ENCODE peak calls at places on chromosomes 7 and 10, in four cellular contexts. One of them, this sample, is unnamed.

GRCh38 chr7:134395604-134396003 is 63.3 kb downstream of the AKR1B1 start:
- DNase-seq in colonic mucosa: no peak
- DNase-seq in chondrocyte: no peak
- DNase-seq in AG04450: no peak
- DNase-seq in this sample: no peak

GRCh38 chr7:115241151-115241550 is 319.3 kb downstream of the MDFIC start:
- DNase-seq in colonic mucosa: no peak
- DNase-seq in chondrocyte: no peak
- DNase-seq in AG04450: no peak
- DNase-seq in this sample: no peak

GRCh38 chr7:136353287-136353686 is 376.1 kb upstream of the MTPN start:
- DNase-seq in colonic mucosa: no peak
- DNase-seq in chondrocyte: no peak
- DNase-seq in AG04450: no peak
- DNase-seq in this sample: no peak

GRCh38 chr10:100697070-100697469 is 48.3 kb upstream of the PAX2 start:
- DNase-seq in colonic mucosa: no peak
- DNase-seq in chondrocyte: no peak
- DNase-seq in AG04450: no peak
- DNase-seq in this sample: peak

GRCh38 chr7:13181221-13181620 is 493.8 kb downstream of the ARL4A start:
- DNase-seq in colonic mucosa: no peak
- DNase-seq in chondrocyte: no peak
- DNase-seq in AG04450: no peak
- DNase-seq in this sample: no peak

GRCh38 chr10:33880291-33880690 is 545.8 kb upstream of the NRP1 start:
- DNase-seq in colonic mucosa: no peak
- DNase-seq in chondrocyte: no peak
- DNase-seq in AG04450: no peak
- DNase-seq in this sample: no peak

GRCh38 chr10:43689955-43690771 is 41.5 kb upstream of the ZNF32 start:
- DNase-seq in colonic mucosa: peak
- DNase-seq in chondrocyte: no peak
- DNase-seq in AG04450: peak
- DNase-seq in this sample: peak

GRCh38 chr7:101094791-101095375 is 9.6 kb downstream of the TRIM56 start:
- DNase-seq in colonic mucosa: peak
- DNase-seq in chondrocyte: no peak
- DNase-seq in AG04450: peak
- DNase-seq in this sample: no peak

GRCh38 chr10:127278001-127278400 is 81.6 kb upstream of the INSYN2A start:
- DNase-seq in colonic mucosa: no peak
- DNase-seq in chondrocyte: no peak
- DNase-seq in AG04450: peak
- DNase-seq in this sample: no peak

GRCh38 chr7:15554081-15554480 is 7.7 kb downstream of the AGMO start:
- DNase-seq in colonic mucosa: no peak
- DNase-seq in chondrocyte: no peak
- DNase-seq in AG04450: peak
- DNase-seq in this sample: no peak

GRCh38 chr7:149778696-149779501 is 5.5 kb upstream of the ZNF467 start:
- DNase-seq in colonic mucosa: no peak
- DNase-seq in chondrocyte: peak
- DNase-seq in AG04450: no peak
- DNase-seq in this sample: no peak

GRCh38 chr10:62584216-62584615 is 210.0 kb downstream of the ZNF365 start:
- DNase-seq in colonic mucosa: no peak
- DNase-seq in chondrocyte: no peak
- DNase-seq in AG04450: peak
- DNase-seq in this sample: no peak

GRCh38 chr7:120979765-120980499 is 8.6 kb upstream of the CPED1 start:
- DNase-seq in colonic mucosa: no peak
- DNase-seq in chondrocyte: no peak
- DNase-seq in AG04450: no peak
- DNase-seq in this sample: no peak

GRCh38 chr10:50538473-50539398 is 85.0 kb downstream of the SGMS1 start:
- DNase-seq in colonic mucosa: no peak
- DNase-seq in chondrocyte: no peak
- DNase-seq in AG04450: no peak
- DNase-seq in this sample: no peak

GRCh38 chr7:135650831-135651573 is 11.3 kb upstream of the STMP1 start:
- DNase-seq in colonic mucosa: peak
- DNase-seq in chondrocyte: no peak
- DNase-seq in AG04450: no peak
- DNase-seq in this sample: no peak

GRCh38 chr7:135930565-135931423 is 46.4 kb downstream of the MTPN start:
- DNase-seq in colonic mucosa: no peak
- DNase-seq in chondrocyte: no peak
- DNase-seq in AG04450: no peak
- DNase-seq in this sample: peak

GRCh38 chr10:27470890-27471289 is 33.2 kb upstream of the RAB18 start:
- DNase-seq in colonic mucosa: no peak
- DNase-seq in chondrocyte: no peak
- DNase-seq in AG04450: no peak
- DNase-seq in this sample: no peak

GRCh38 chr10:77989081-77989724 is 40.1 kb downstream of the POLR3A start:
- DNase-seq in colonic mucosa: no peak
- DNase-seq in chondrocyte: no peak
- DNase-seq in AG04450: no peak
- DNase-seq in this sample: no peak

GRCh38 chr7:75937958-75938786 is 23.2 kb downstream of the POR start:
- DNase-seq in colonic mucosa: peak
- DNase-seq in chondrocyte: no peak
- DNase-seq in AG04450: peak
- DNase-seq in this sample: peak

GRCh38 chr7:55432937-55433784 is 68.0 kb downstream of the LANCL2 start:
- DNase-seq in colonic mucosa: no peak
- DNase-seq in chondrocyte: no peak
- DNase-seq in AG04450: no peak
- DNase-seq in this sample: no peak

GRCh38 chr7:81627565-81628287 is 142.1 kb downstream of the HGF start:
- DNase-seq in colonic mucosa: no peak
- DNase-seq in chondrocyte: no peak
- DNase-seq in AG04450: no peak
- DNase-seq in this sample: no peak

GRCh38 chr7:39468841-39469240 is 97.4 kb upstream of the YAE1 start:
- DNase-seq in colonic mucosa: no peak
- DNase-seq in chondrocyte: no peak
- DNase-seq in AG04450: no peak
- DNase-seq in this sample: no peak

GRCh38 chr10:46229144-46229563 is 57.6 kb upstream of the ANTXRL start:
- DNase-seq in colonic mucosa: peak
- DNase-seq in chondrocyte: no peak
- DNase-seq in AG04450: no peak
- DNase-seq in this sample: no peak

GRCh38 chr7:11753441-11753840 is 78.6 kb downstream of the THSD7A start:
- DNase-seq in colonic mucosa: no peak
- DNase-seq in chondrocyte: no peak
- DNase-seq in AG04450: no peak
- DNase-seq in this sample: no peak

GRCh38 chr7:5363729-5364128 is 59.9 kb downstream of the TNRC18 start:
- DNase-seq in colonic mucosa: no peak
- DNase-seq in chondrocyte: no peak
- DNase-seq in AG04450: no peak
- DNase-seq in this sample: no peak

GRCh38 chr7:149865437-149865836 is 8.3 kb upstream of the ATP6V0E2 start:
- DNase-seq in colonic mucosa: no peak
- DNase-seq in chondrocyte: no peak
- DNase-seq in AG04450: no peak
- DNase-seq in this sample: no peak

GRCh38 chr7:149831730-149832219 is 6.4 kb upstream of the ZNF862 start:
- DNase-seq in colonic mucosa: no peak
- DNase-seq in chondrocyte: peak
- DNase-seq in AG04450: no peak
- DNase-seq in this sample: no peak

GRCh38 chr10:101230185-101230917 is 1.1 kb upstream of the LBX1 start:
- DNase-seq in colonic mucosa: no peak
- DNase-seq in chondrocyte: no peak
- DNase-seq in AG04450: no peak
- DNase-seq in this sample: no peak

GRCh38 chr10:71740069-71740468 is 20.5 kb upstream of the C10orf105 start:
- DNase-seq in colonic mucosa: peak
- DNase-seq in chondrocyte: no peak
- DNase-seq in AG04450: peak
- DNase-seq in this sample: no peak

GRCh38 chr10:118259288-118259906 is 82.7 kb downstream of the FAM204A start:
- DNase-seq in colonic mucosa: peak
- DNase-seq in chondrocyte: no peak
- DNase-seq in AG04450: no peak
- DNase-seq in this sample: no peak

GRCh38 chr10:66746711-66747110 is 179.1 kb upstream of the LRRTM3 start:
- DNase-seq in colonic mucosa: no peak
- DNase-seq in chondrocyte: no peak
- DNase-seq in AG04450: no peak
- DNase-seq in this sample: no peak

GRCh38 chr10:66752714-66753113 is 173.1 kb upstream of the LRRTM3 start:
- DNase-seq in colonic mucosa: no peak
- DNase-seq in chondrocyte: no peak
- DNase-seq in AG04450: no peak
- DNase-seq in this sample: peak

GRCh38 chr10:66746246-66746645 is 179.6 kb upstream of the LRRTM3 start:
- DNase-seq in colonic mucosa: no peak
- DNase-seq in chondrocyte: no peak
- DNase-seq in AG04450: no peak
- DNase-seq in this sample: no peak

GRCh38 chr10:66747451-66747850 is 178.4 kb upstream of the LRRTM3 start:
- DNase-seq in colonic mucosa: no peak
- DNase-seq in chondrocyte: no peak
- DNase-seq in AG04450: peak
- DNase-seq in this sample: peak

GRCh38 chr10:66748217-66748616 is 177.6 kb upstream of the LRRTM3 start:
- DNase-seq in colonic mucosa: no peak
- DNase-seq in chondrocyte: no peak
- DNase-seq in AG04450: no peak
- DNase-seq in this sample: no peak
- TF ChIP-seq CTCF in colonic mucosa: no peak
- TF ChIP-seq CTCF in chondrocyte: peak
- TF ChIP-seq CTCF in AG04450: no peak
- TF ChIP-seq CTCF in this sample: peak

GRCh38 chr7:139752148-139752547 is 25.6 kb downstream of the HIPK2 start:
- DNase-seq in colonic mucosa: no peak
- DNase-seq in chondrocyte: no peak
- DNase-seq in AG04450: no peak
- DNase-seq in this sample: no peak

GRCh38 chr7:139753693-139754111 is 24.1 kb downstream of the HIPK2 start:
- DNase-seq in colonic mucosa: peak
- DNase-seq in chondrocyte: no peak
- DNase-seq in AG04450: no peak
- DNase-seq in this sample: no peak

GRCh38 chr7:139752600-139752999 is 25.2 kb downstream of the HIPK2 start:
- DNase-seq in colonic mucosa: no peak
- DNase-seq in chondrocyte: no peak
- DNase-seq in AG04450: no peak
- DNase-seq in this sample: no peak

GRCh38 chr7:139750459-139751095 is 27.2 kb downstream of the HIPK2 start:
- DNase-seq in colonic mucosa: no peak
- DNase-seq in chondrocyte: no peak
- DNase-seq in AG04450: no peak
- DNase-seq in this sample: no peak

DNA sequence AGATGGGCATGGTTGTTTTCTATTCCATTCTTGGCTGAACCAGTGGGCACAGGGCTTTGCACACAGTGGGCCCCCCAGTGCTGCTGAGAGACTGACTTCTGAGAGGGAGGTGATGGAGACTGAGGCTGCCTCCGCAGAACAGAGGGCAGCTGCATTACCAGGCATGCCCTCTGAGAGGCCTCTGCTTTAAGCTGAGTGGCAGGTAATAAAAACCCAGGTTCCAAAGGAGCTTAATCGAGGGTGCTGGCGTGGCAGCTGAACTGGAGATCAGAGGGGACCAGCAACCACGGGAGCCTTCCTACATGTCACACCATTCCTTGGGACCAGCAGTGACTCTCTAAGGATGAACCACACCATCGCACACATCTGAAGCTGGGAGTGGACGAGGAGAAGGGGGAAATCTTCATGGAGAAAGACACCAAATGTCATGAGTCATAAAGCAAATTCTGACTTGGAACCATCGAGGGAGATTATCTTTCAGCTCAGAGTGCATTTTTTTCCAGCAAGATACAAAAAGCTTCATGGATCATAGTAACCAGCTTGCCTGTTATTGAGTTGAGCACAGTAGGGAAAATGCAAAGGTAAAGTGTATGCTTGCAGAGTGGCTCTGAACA is 24.6 kb downstream of the HIPK2 start:
- DNase-seq in colonic mucosa: no peak
- DNase-seq in chondrocyte: no peak
- DNase-seq in AG04450: no peak
- DNase-seq in this sample: no peak
- TF ChIP-seq CTCF in colonic mucosa: peak
- TF ChIP-seq CTCF in chondrocyte: peak
- TF ChIP-seq CTCF in AG04450: peak
- TF ChIP-seq CTCF in this sample: no peak

GRCh38 chr7:113891031-113891350 is 27.8 kb downstream of the PPP1R3A start:
- DNase-seq in colonic mucosa: no peak
- DNase-seq in chondrocyte: no peak
- DNase-seq in AG04450: no peak
- DNase-seq in this sample: no peak

GRCh38 chr7:113892818-113893217 is 26.0 kb downstream of the PPP1R3A start:
- DNase-seq in colonic mucosa: no peak
- DNase-seq in chondrocyte: no peak
- DNase-seq in AG04450: no peak
- DNase-seq in this sample: no peak

GRCh38 chr7:113891828-113892227 is 27.0 kb downstream of the PPP1R3A start:
- DNase-seq in colonic mucosa: no peak
- DNase-seq in chondrocyte: no peak
- DNase-seq in AG04450: peak
- DNase-seq in this sample: peak

DNA sequence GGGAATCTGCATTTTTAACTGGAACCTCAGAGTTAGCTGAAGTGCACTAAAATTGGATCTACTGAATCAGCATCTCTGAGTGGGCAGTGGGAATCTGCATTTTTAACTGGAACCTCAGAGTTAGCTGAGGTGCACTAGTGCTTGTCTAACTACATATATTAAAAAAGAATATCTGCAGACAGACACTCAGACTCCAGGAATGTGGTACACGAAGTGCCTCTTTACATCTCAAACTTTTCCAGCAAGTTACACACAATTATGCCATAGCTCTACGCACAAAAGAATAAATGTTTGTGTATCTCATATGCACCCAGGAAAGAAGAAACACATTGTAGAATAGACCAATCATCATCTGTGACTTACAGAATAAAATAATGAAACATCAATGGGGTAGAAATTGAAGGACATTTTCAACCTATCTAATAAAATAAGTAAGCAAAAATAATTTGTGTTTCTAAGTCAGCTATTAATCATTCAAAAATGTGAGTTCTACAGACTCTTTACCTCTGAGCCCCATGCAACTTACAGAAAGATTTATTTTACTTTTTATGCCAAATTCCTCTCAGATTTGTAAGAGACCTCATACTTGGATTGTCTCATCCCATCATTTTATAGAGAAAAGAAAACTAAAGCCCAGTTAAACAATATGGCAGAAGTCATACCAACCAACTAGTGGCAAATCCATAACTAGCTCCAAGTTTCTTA is 28.3 kb downstream of the PPP1R3A start:
- DNase-seq in colonic mucosa: no peak
- DNase-seq in chondrocyte: no peak
- DNase-seq in AG04450: no peak
- DNase-seq in this sample: no peak
- TF ChIP-seq CTCF in colonic mucosa: no peak
- TF ChIP-seq CTCF in chondrocyte: no peak
- TF ChIP-seq CTCF in AG04450: no peak
- TF ChIP-seq CTCF in this sample: no peak

GRCh38 chr7:85191383-85191782 is 4.5 kb upstream of the SEMA3D start:
- DNase-seq in colonic mucosa: no peak
- DNase-seq in chondrocyte: no peak
- DNase-seq in AG04450: no peak
- DNase-seq in this sample: no peak
- TF ChIP-seq CTCF in colonic mucosa: no peak
- TF ChIP-seq CTCF in chondrocyte: peak
- TF ChIP-seq CTCF in AG04450: peak
- TF ChIP-seq CTCF in this sample: no peak